ENCODE peak calls at places on chromosomes 13 and 19, in four cellular contexts. W is AML-193; I is naive thymus-derived CD8-positive, alpha-beta T cell; L is IMR-90. G is an unnamed sample.

GRCh38 chr13:62829476-62829875 is 1413.8 kb upstream of the PCDH20 start:
- DNase-seq in W (no peak), I (no peak), L (no peak), G (no peak)

GRCh38 chr13:29861694-29862110 is 11.3 kb upstream of the UBL3 start:
- DNase-seq in W (no peak), I (no peak), L (peak), G (no peak)

GRCh38 chr19:4694211-4694987 is 24.3 kb upstream of the MYDGF start:
- DNase-seq in W (no peak), I (no peak), L (peak), G (no peak)

GRCh38 chr19:55146648-55147218 is 2.3 kb downstream of the TNNT1 start:
- DNase-seq in W (no peak), I (no peak), L (no peak), G (no peak)

GRCh38 chr13:58620171-58620570 is 988.6 kb downstream of the PCDH17 start:
- DNase-seq in W (no peak), I (no peak), L (no peak), G (no peak)

GRCh38 chr13:42684226-42684625 is 97.2 kb upstream of the FAM216B start:
- DNase-seq in W (no peak), I (no peak), L (no peak), G (no peak)

GRCh38 chr13:27969073-27969865 is at the start of gene CDX2:
- DNase-seq in W (no peak), I (no peak), L (no peak), G (no peak)

GRCh38 chr13:94481966-94482365 is 2.5 kb upstream of the DCT start:
- DNase-seq in W (no peak), I (no peak), L (peak), G (no peak)

GRCh38 chr13:20685042-20685441 is 18.5 kb upstream of the IL17D start:
- DNase-seq in W (no peak), I (no peak), L (no peak), G (no peak)

GRCh38 chr19:5357584-5357983 is 17.0 kb upstream of the PTPRS start:
- DNase-seq in W (no peak), I (no peak), L (no peak), G (no peak)

GRCh38 chr13:48769107-48769704 is 115.5 kb downstream of the CYSLTR2 start:
- DNase-seq in W (peak), I (peak), L (peak), G (peak)

GRCh38 chr13:105276571-105276970 is 1258.9 kb downstream of the EFNB2 start:
- DNase-seq in W (no peak), I (no peak), L (no peak), G (no peak)

GRCh38 chr19:41226053-41226873 is 7.2 kb downstream of the AXL start:
- DNase-seq in W (no peak), I (peak), L (peak), G (peak)

GRCh38 chr13:109846185-109846584 is 59.8 kb upstream of the IRS2 start:
- DNase-seq in W (no peak), I (no peak), L (no peak), G (no peak)

G was measured in immature natural killer cell.